ENCODE peak calls at places on chromosomes 5 and 9, in six cellular contexts. A is colonic mucosa; T is CD8-positive, alpha-beta T cell; Q is CD4-positive, alpha-beta memory T cell; M is spleen; V is tibial nerve. U is an unnamed sample. For H3K4me1 and H3K27me3, the result is how much of the 10 kb centered on the place peaks cover.

GRCh38 chr5:29780401-29780800 is 1413.1 kb upstream of the CDH6 start:
- DNase-seq in A (no peak), T (no peak), Q (no peak), M (no peak), V (no peak), U (no peak)

GRCh38 chr9:134962998-134963364 is 45.3 kb upstream of the FCN1 start:
- DNase-seq in A (no peak), T (no peak), Q (no peak), M (peak), V (no peak), U (no peak)

GRCh38 chr5:180522350-180522749 is 28.2 kb downstream of the CNOT6 start:
- DNase-seq in A (no peak), T (no peak), Q (no peak), M (no peak), V (no peak), U (no peak)

GRCh38 chr9:115264333-115264732 is 146.4 kb upstream of the TNC start:
- DNase-seq in A (no peak), T (no peak), Q (no peak), M (no peak), V (no peak), U (no peak)

GRCh38 chr9:12884736-12885395 is 110.0 kb downstream of the LURAP1L start:
- DNase-seq in A (no peak), T (no peak), Q (no peak), M (no peak), V (no peak), U (no peak)

GRCh38 chr5:119105971-119106370 is 35.1 kb downstream of the DMXL1 start:
- DNase-seq in A (no peak), T (no peak), Q (no peak), M (no peak), V (no peak), U (no peak)

GRCh38 chr5:101532430-101532829 is 629.3 kb upstream of the ST8SIA4 start:
- DNase-seq in A (no peak), T (no peak), Q (no peak), M (no peak), V (no peak), U (no peak)

GRCh38 chr5:81125959-81126358 is 107.2 kb upstream of the CKMT2 start:
- DNase-seq in A (no peak), T (no peak), Q (no peak), M (no peak), V (no peak), U (no peak)

GRCh38 chr5:149412783-149413476 is 33.8 kb upstream of the IL17B start:
- DNase-seq in A (peak), T (no peak), Q (no peak), M (no peak), V (no peak), U (no peak)

GRCh38 chr5:67679184-67679855 is 482.7 kb upstream of the CD180 start:
- DNase-seq in A (no peak), T (no peak), Q (no peak), M (no peak), V (no peak), U (no peak)

GRCh38 chr5:132057498-132058255 is 2.8 kb upstream of the IL3 start:
- DNase-seq in A (peak), T (peak), Q (no peak), M (no peak), V (no peak), U (no peak)

GRCh38 chr9:105415344-105415980 is 32.4 kb upstream of the FSD1L start:
- DNase-seq in A (peak), T (peak), Q (peak), M (no peak), V (peak), U (peak)
- H3K4me1 ChIP-seq in A (under half), T (under half), Q (under half), M (under half), V (under half), U (under half)

GRCh38 chr9:74674077-74674476 is 176.9 kb downstream of the RORB start:
- DNase-seq in A (no peak), T (no peak), Q (no peak), M (no peak), V (no peak), U (no peak)
- H3K27me3 ChIP-seq in A (under half), T (under half), Q (under half), M (under half), V (under half), U (under half)

GRCh38 chr9:137028013-137028280 is at the start of gene ABCA2:
- DNase-seq in A (no peak), T (no peak), Q (no peak), M (no peak), V (no peak), U (no peak)

GRCh38 chr9:137030006-137030405 is 1.9 kb downstream of the FUT7 start:
- DNase-seq in A (no peak), T (no peak), Q (no peak), M (peak), V (no peak), U (no peak)

GRCh38 chr9:137029058-137029922 is 1.3 kb upstream of the ABCA2 start:
- DNase-seq in A (peak), T (peak), Q (peak), M (peak), V (peak), U (peak)

GRCh38 chr9:137027369-137028012 is 546 bp downstream of the ABCA2 start:
- DNase-seq in A (no peak), T (peak), Q (no peak), M (peak), V (no peak), U (no peak)

DNA sequence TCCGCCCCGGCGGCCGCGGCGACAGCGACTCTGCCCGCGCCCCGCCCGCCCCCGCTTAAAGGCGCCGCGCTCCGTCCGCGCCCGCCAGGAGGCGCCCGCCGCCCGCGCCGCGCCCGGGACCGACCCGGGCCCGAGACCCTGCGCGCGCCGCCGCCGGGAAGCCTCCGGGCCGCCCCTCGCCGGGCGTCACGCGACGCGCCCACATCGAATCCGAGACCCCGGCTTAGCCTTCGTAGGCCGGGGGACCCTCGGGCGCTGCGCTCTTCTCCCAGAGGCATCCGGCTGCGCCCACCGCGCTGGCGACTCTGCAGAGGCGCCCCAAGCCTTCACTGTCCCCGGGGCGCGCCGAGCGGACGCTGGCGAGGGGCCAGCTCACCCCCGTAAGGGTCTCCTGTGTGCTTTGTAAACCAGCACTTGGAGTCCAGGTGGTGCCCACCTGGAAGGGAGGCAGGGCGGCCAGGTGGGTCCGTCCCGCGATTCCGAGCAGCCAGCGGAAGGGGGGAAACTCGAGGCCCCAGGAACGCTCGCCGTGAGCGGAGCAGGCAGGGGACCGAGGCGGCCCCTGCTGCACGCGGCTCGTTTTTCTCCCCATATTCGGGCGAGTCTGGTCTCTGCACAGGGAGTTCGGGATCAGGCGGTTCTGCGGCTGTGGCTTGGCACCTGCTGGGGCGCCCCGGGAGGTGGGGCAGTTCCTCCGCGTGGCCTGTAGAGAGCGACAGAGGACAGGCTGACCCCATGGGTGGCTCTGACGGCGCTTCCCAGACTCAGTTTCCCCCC is 432 bp upstream of the ABCA2 start:
- DNase-seq in A (peak), T (peak), Q (peak), M (peak), V (no peak), U (peak)
- H3K4me1 ChIP-seq in A (under half), T (half or more), Q (half or more), M (half or more), V (half or more), U (half or more)

GRCh38 chr9:132543251-132543650 is 39.2 kb upstream of the BARHL1 start:
- DNase-seq in A (no peak), T (no peak), Q (no peak), M (no peak), V (no peak), U (no peak)
- H3K27me3 ChIP-seq in A (under half), T (under half), Q (under half), M (under half), V (under half), U (under half)

U was measured in effector memory CD4-positive, alpha-beta T cell.